ENCODE peak calls at places on chromosomes 7 and 10, in nine cellular contexts. L, H, O, J, D, U, K, I and A are unnamed samples.

GRCh38 chr10:60283397-60283796 is 106.3 kb downstream of the ANK3 start:
- DNase-seq in I (no peak), L (no peak), U (no peak), H (no peak), J (no peak), O (no peak), D (no peak), K (no peak), A (no peak)

GRCh38 chr10:79402625-79402946 is 42.8 kb downstream of the ZCCHC24 start:
- DNase-seq in I (no peak), J (no peak), U (no peak), D (no peak), O (no peak), H (no peak), L (no peak), K (no peak), A (no peak)

GRCh38 chr10:112593023-112593422 is 146.0 kb downstream of the VTI1A start:
- DNase-seq in O (no peak), I (no peak), H (no peak), K (no peak), U (no peak), J (no peak), L (no peak), D (no peak), A (no peak)

GRCh38 chr7:76129366-76129765 is 72.3 kb upstream of the SRRM3 start:
- DNase-seq in L (peak), J (no peak), K (no peak), H (no peak), O (no peak), I (no peak), D (no peak), U (no peak), A (no peak)

GRCh38 chr7:1231214-1232102 is 1.2 kb upstream of the UNCX start:
- DNase-seq in I (no peak), L (no peak), H (no peak), U (no peak), D (no peak), O (no peak), K (no peak), J (peak), A (no peak)

GRCh38 chr7:81624021-81624630 is 145.7 kb downstream of the HGF start:
- DNase-seq in J (no peak), O (no peak), L (peak), H (no peak), D (no peak), U (no peak), I (no peak), K (no peak), A (peak)

GRCh38 chr7:71518880-71519279 is 386.9 kb downstream of the GALNT17 start:
- DNase-seq in D (no peak), L (no peak), O (no peak), U (no peak), H (no peak), I (no peak), J (no peak), K (no peak), A (no peak)

GRCh38 chr10:6721964-6722615 is 142.0 kb upstream of the PRKCQ start:
- DNase-seq in H (no peak), O (no peak), L (peak), I (no peak), D (no peak), J (no peak), K (no peak), U (no peak), A (no peak)

GRCh38 chr10:43209651-43210141 is 57.2 kb downstream of the RASGEF1A start:
- DNase-seq in K (peak), O (no peak), J (peak), D (no peak), I (peak), U (no peak), H (no peak), L (no peak), A (no peak)

GRCh38 chr10:21487416-21488180 is 37.9 kb downstream of the SKIDA1 start:
- DNase-seq in K (no peak), L (no peak), H (no peak), D (no peak), O (no peak), J (no peak), U (no peak), I (no peak), A (no peak)

GRCh38 chr7:100859856-100860255 is 7.3 kb upstream of the TRIP6 start:
- DNase-seq in H (no peak), K (no peak), I (no peak), O (no peak), L (no peak), J (no peak), U (no peak), D (no peak), A (no peak)

GRCh38 chr7:124324262-124324661 is 291.4 kb upstream of the TMEM229A start:
- DNase-seq in D (no peak), I (no peak), H (no peak), L (no peak), J (no peak), O (no peak), K (no peak), U (no peak), A (no peak)